ENCODE peak calls at places on chromosome 14, in six cellular contexts. B, W, I, A, R and Q are unnamed samples.

GRCh38 chr14:29846339-29847129 is 81.1 kb downstream of the PRKD1 start:
- DNase-seq in B (no peak), W (no peak), I (no peak), A (peak), R (no peak), Q (no peak)

GRCh38 chr14:35669782-35670181 is 135.8 kb downstream of the INSM2 start:
- DNase-seq in B (peak), W (no peak), I (no peak), A (no peak), R (no peak), Q (no peak)

GRCh38 chr14:64671591-64671990 is 32.6 kb upstream of the PLEKHG3 start:
- DNase-seq in B (peak), W (peak), I (no peak), A (no peak), R (peak), Q (peak)

GRCh38 chr14:64800000-64800399 is 79.7 kb downstream of the SPTB start:
- DNase-seq in B (peak), W (peak), I (no peak), A (no peak), R (no peak), Q (peak)

GRCh38 chr14:35403085-35403396 is 1.5 kb downstream of the NFKBIA start:
- DNase-seq in B (no peak), W (no peak), I (no peak), A (no peak), R (no peak), Q (no peak)

GRCh38 chr14:37637341-37637740 is 41.9 kb downstream of the TTC6 start:
- DNase-seq in B (no peak), W (no peak), I (no peak), A (no peak), R (no peak), Q (no peak)

GRCh38 chr14:68247867-68248266 is 428.3 kb downstream of the RAD51B start:
- DNase-seq in B (peak), W (no peak), I (no peak), A (no peak), R (no peak), Q (no peak)

GRCh38 chr14:91211017-91211416 is 33.5 kb downstream of the GPR68 start:
- DNase-seq in B (no peak), W (no peak), I (no peak), A (no peak), R (no peak), Q (no peak)

GRCh38 chr14:32762886-32763285 is 175.8 kb upstream of the NPAS3 start:
- DNase-seq in B (no peak), W (no peak), I (no peak), A (no peak), R (no peak), Q (no peak)

GRCh38 chr14:66088661-66089060 is 397.5 kb upstream of the CCDC196 start:
- DNase-seq in B (no peak), W (no peak), I (no peak), A (no peak), R (no peak), Q (no peak)

GRCh38 chr14:76863724-76864407 is 37.7 kb downstream of the LRRC74A start:
- DNase-seq in B (no peak), W (peak), I (no peak), A (peak), R (no peak), Q (no peak)

GRCh38 chr14:78157855-78158436 is 12.2 kb upstream of the NRXN3 start:
- DNase-seq in B (no peak), W (peak), I (peak), A (no peak), R (peak), Q (no peak)

GRCh38 chr14:58918066-58918465 is 270.4 kb upstream of the DAAM1 start:
- DNase-seq in B (peak), W (no peak), I (no peak), A (no peak), R (no peak), Q (no peak)

GRCh38 chr14:92780444-92780843 is 13.7 kb upstream of the GOLGA5 start:
- DNase-seq in B (peak), W (no peak), I (no peak), A (no peak), R (no peak), Q (no peak)

GRCh38 chr14:28020112-28020511 is 746.5 kb upstream of the FOXG1 start:
- DNase-seq in B (no peak), W (no peak), I (no peak), A (no peak), R (no peak), Q (no peak)

GRCh38 chr14:101075025-101075800 is 171.7 kb upstream of the RTL1 start:
- DNase-seq in B (no peak), W (no peak), I (no peak), A (no peak), R (no peak), Q (no peak)

DNA sequence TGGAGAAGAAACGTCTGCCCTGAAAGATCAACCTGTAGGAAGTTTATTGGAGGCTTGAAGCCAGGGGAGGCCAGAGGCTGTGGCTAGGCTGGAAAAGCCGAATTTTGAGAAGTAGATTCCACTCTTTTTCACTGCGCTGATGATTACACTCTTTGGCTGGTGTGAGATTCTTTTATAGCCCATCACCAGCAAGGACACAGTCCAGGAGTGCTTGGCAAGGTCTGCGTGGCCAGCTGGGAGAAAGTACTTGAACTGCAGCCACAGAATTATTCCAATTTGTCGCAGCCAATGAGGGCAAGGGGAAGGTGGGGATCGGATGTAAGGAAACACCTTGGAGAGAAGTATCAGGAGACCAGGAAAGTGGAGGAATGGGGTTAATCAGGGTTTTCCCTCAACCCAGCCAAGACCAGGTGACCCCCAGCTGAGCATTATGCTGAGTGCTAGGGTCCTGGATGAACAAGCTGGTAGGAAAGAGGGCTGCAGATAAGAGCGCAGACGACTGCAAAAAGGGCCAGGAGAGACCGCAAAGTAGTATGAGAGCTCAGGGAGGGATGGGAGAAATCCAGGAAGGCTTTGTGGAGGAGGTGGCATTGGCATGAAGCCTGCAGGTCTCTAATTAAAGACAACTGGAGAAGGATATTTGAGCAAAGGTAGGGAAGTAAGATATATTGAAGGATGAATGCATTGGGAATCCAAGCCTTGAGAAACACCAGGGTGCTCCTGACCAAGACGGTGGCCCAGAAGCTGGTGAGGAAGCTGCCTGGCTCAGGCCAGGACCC is 44.7 kb downstream of the SYNE3 start:
- DNase-seq in B (no peak), W (no peak), I (no peak), A (no peak), R (no peak), Q (no peak)
- TF ChIP-seq CHD2 in B (no peak), W (no peak), I (no peak), A (no peak), R (no peak), Q (no peak)

GRCh38 chr14:48693793-48694192 is 892.4 kb downstream of the RPS29 start:
- DNase-seq in B (no peak), W (no peak), I (no peak), A (no peak), R (no peak), Q (no peak)

GRCh38 chr14:48686650-48687049 is 899.5 kb downstream of the RPS29 start:
- DNase-seq in B (no peak), W (no peak), I (no peak), A (no peak), R (no peak), Q (no peak)

GRCh38 chr14:48690349-48690748 is 895.8 kb downstream of the RPS29 start:
- DNase-seq in B (peak), W (no peak), I (no peak), A (no peak), R (no peak), Q (no peak)
- TF ChIP-seq CHD2 in B (no peak), W (no peak), I (no peak), A (no peak), R (no peak), Q (no peak)

DNA sequence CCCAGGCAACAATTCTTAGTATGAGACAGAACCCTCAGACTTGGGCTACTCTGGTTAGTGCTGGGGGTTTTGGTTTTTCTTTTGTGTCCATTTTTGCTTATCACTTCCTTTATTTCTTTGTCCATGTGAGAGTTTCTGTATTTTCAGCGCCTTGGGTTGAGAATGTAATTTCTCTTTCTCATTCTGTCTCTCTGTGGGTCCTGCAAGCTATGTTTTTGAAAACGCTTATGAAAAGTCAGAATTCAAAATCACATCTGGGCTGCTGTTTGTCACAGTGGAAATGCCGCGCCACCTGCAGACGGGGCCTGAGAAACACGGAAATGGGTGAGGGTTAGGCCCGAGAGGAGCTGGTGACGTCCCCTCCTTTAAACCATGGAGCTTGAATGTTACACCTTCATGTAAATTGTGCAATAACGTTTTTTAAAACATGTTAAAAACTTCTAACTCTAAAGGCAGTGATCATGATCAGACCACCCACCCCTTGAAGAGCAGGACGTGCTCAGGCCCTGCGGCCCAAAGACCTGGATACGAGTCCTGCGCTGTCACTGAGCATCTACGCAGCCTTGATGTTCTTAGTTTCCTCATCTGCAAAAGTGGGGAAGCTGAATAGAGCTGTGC is 26.1 kb downstream of the JDP2 start:
- DNase-seq in B (no peak), W (no peak), I (no peak), A (peak), R (peak), Q (no peak)
- TF ChIP-seq CHD2 in B (no peak), W (no peak), I (no peak), A (no peak), R (no peak), Q (no peak)

DNA sequence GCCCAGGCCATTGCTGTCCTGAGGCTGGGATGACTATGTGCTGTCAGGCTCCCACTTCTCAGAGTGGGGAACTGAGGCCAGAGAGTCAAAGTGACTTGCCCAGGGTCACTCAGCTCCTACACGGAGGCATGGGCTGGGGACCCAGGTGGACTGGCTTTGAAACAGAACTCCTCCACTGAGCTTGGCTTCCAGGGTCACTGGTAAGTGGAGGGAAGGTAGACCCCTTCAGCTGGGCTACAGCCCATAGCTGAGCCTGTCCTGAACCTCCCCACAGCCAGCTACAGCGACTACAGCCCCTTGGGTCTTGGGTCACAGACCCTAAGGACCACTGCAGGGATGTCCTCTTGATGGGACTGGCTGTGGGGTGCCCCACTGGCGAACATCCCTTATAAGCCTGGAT is 40.3 kb upstream of the TRAF3 start:
- DNase-seq in B (no peak), W (no peak), I (no peak), A (no peak), R (no peak), Q (no peak)
- TF ChIP-seq CHD2 in B (no peak), W (no peak), I (no peak), A (no peak), R (no peak), Q (no peak)